ENCODE peak calls at places on chromosome 7, in eight cellular contexts. E is GM12865, W is HS-5, P is heart left ventricle, N is EL, G is GM04504, Y is NCI-H1092 treated with DMSO at 0.1 percent for 48 hours, C is A549. B is an unnamed sample.

GRCh38 chr7:72032934-72033333 is 379.2 kb downstream of the CALN1 start:
- DNase-seq in G (no peak), Y (no peak), E (no peak), P (peak; percentile 41), W (no peak), C (no peak), N (no peak), B (no peak)

GRCh38 chr7:40597517-40597916 is 462.7 kb downstream of the SUGCT start:
- DNase-seq in Y (no peak), G (no peak), N (no peak), C (no peak), W (no peak), P (no peak), E (no peak), B (no peak)

GRCh38 chr7:44384586-44385383 is 59.4 kb upstream of the CAMK2B start:
- DNase-seq in Y (no peak), P (peak; percentile 45), G (no peak), W (no peak), N (no peak), E (no peak), C (no peak), B (no peak)

GRCh38 chr7:94375713-94376112 is 19.0 kb upstream of the COL1A2 start:
- DNase-seq in G (peak; percentile 96), E (no peak), P (peak; percentile 35), W (peak; percentile 70), N (peak; percentile 97), C (no peak), Y (no peak), B (peak; percentile 94)

GRCh38 chr7:114718861-114719260 is 203.0 kb upstream of the MDFIC start:
- DNase-seq in E (peak; percentile 35), G (no peak), P (no peak), C (no peak), W (no peak), N (no peak), Y (no peak), B (no peak)

GRCh38 chr7:71348751-71349415 is 216.9 kb downstream of the GALNT17 start:
- DNase-seq in E (no peak), P (no peak), W (no peak), Y (no peak), G (no peak), N (no peak), C (no peak), B (no peak)

GRCh38 chr7:71131256-71131752 is 640 bp upstream of the GALNT17 start:
- DNase-seq in W (no peak), Y (peak; percentile 36), G (no peak), E (no peak), P (peak; percentile 72), C (no peak), N (no peak), B (peak; percentile 6)

GRCh38 chr7:8015095-8015745 is 46.6 kb downstream of the GLCCI1 start:
- DNase-seq in W (no peak), Y (no peak), E (no peak), N (no peak), C (no peak), G (no peak), P (no peak), B (no peak)

GRCh38 chr7:106848851-106849442 is 16.1 kb upstream of the PIK3CG start:
- DNase-seq in Y (no peak), C (no peak), N (peak; percentile 90), W (peak; percentile 62), P (no peak), G (peak; percentile 84), E (no peak), B (peak; percentile 86)

GRCh38 chr7:116661741-116662329 is 10.2 kb upstream of the MET start:
- DNase-seq in W (no peak), G (no peak), E (no peak), P (no peak), N (no peak), Y (no peak), C (no peak), B (no peak)

GRCh38 chr7:141697211-141697871 is 4.6 kb downstream of the DENND11 start:
- DNase-seq in P (no peak), N (peak; percentile 56), G (no peak), Y (peak; percentile 7), C (no peak), E (no peak), W (peak; percentile 46), B (peak; percentile 50)

GRCh38 chr7:103637080-103637479 is 191.1 kb upstream of the SLC26A5 start:
- DNase-seq in Y (no peak), E (no peak), W (peak; percentile 70), N (peak; percentile 91), C (no peak), G (peak; percentile 71), P (no peak), B (peak; percentile 74)

GRCh38 chr7:95245828-95246227 is 78.5 kb downstream of the PON1 start:
- DNase-seq in C (no peak), Y (no peak), W (no peak), N (no peak), G (no peak), P (no peak), E (no peak), B (no peak)

GRCh38 chr7:129877146-129877792 is 75.5 kb downstream of the UBE2H start:
- DNase-seq in G (no peak), E (no peak), N (no peak), C (no peak), P (no peak), Y (no peak), W (no peak), B (no peak)

GRCh38 chr7:70028620-70029019 is 430.3 kb downstream of the AUTS2 start:
- DNase-seq in E (no peak), Y (no peak), W (no peak), C (no peak), N (no peak), P (no peak), G (no peak), B (no peak)

GRCh38 chr7:68888971-68889385 is 709.3 kb upstream of the AUTS2 start:
- DNase-seq in C (no peak), Y (no peak), W (no peak), N (no peak), P (no peak), G (no peak), E (no peak), B (no peak)

GRCh38 chr7:143265017-143265693 is 1.9 kb downstream of the GSTK1 start:
- DNase-seq in P (peak; percentile 56), Y (no peak), G (no peak), C (no peak), E (no peak), W (no peak), N (no peak), B (no peak)

GRCh38 chr7:23680417-23681405 is 712 bp downstream of the FAM221A start:
- DNase-seq in G (no peak), Y (peak; percentile 86), W (peak; percentile 30), N (peak; percentile 54), E (peak; percentile 81), C (no peak), P (peak; percentile 69), B (peak; percentile 70)

GRCh38 chr7:157923903-157924630 is 587.3 kb downstream of the DNAJB6 start:
- DNase-seq in W (no peak), C (no peak), G (no peak), E (no peak), Y (no peak), N (no peak), P (no peak), B (no peak)

GRCh38 chr7:3082831-3083230 is 39.2 kb upstream of the CARD11 start:
- DNase-seq in E (peak; percentile 38), C (no peak), W (no peak), N (no peak), P (no peak), Y (no peak), G (no peak), B (no peak)

GRCh38 chr7:148286150-148286549 is 304.4 kb upstream of the C7orf33 start:
- DNase-seq in G (no peak), C (no peak), E (no peak), W (no peak), N (no peak), Y (peak; percentile 37), P (no peak), B (no peak)

GRCh38 chr7:47241112-47242065 is 340.5 kb downstream of the TNS3 start:
- DNase-seq in W (no peak), C (no peak), G (no peak), N (no peak), P (no peak), Y (no peak), E (no peak), B (no peak)

B was measured in foreskin fibroblast.